ENCODE peak calls at places on chromosomes 12 and 14, in seven cellular contexts. One of them, this sample, is unnamed.

GRCh38 chr12:112305951-112306350 is 76.3 kb downstream of the HECTD4 start:
- DNase-seq in stomach: peak; percentile 70
- DNase-seq in A549: no peak
- DNase-seq in pancreas: no peak
- DNase-seq in transverse colon: no peak
- DNase-seq in psoas muscle: no peak
- DNase-seq in fibroblast of lung: no peak
- DNase-seq in this sample: no peak

GRCh38 chr14:59964251-59965007 is 44.5 kb downstream of the LRRC9 start:
- DNase-seq in A549: no peak
- DNase-seq in psoas muscle: no peak
- DNase-seq in stomach: no peak
- DNase-seq in fibroblast of lung: peak; percentile 30
- DNase-seq in pancreas: no peak
- DNase-seq in transverse colon: no peak
- DNase-seq in this sample: no peak

GRCh38 chr14:101873401-101873800 is 91.0 kb upstream of the DYNC1H1 start:
- DNase-seq in pancreas: no peak
- DNase-seq in fibroblast of lung: no peak
- DNase-seq in psoas muscle: no peak
- DNase-seq in stomach: no peak
- DNase-seq in transverse colon: no peak
- DNase-seq in A549: no peak
- DNase-seq in this sample: no peak

GRCh38 chr14:100294213-100294962 is 11.9 kb downstream of the SLC25A29 start:
- DNase-seq in psoas muscle: peak; percentile 73
- DNase-seq in A549: no peak
- DNase-seq in pancreas: peak; percentile 25
- DNase-seq in fibroblast of lung: no peak
- DNase-seq in transverse colon: peak; percentile 6
- DNase-seq in stomach: no peak
- DNase-seq in this sample: peak; percentile 60

GRCh38 chr12:55719371-55719770 is 822 bp upstream of the RDH5 start:
- DNase-seq in A549: no peak
- DNase-seq in psoas muscle: peak; percentile 44
- DNase-seq in pancreas: no peak
- DNase-seq in stomach: no peak
- DNase-seq in transverse colon: no peak
- DNase-seq in fibroblast of lung: no peak
- DNase-seq in this sample: no peak

GRCh38 chr12:21541773-21542172 is 15.7 kb downstream of the SPX start:
- DNase-seq in fibroblast of lung: no peak
- DNase-seq in pancreas: no peak
- DNase-seq in psoas muscle: no peak
- DNase-seq in A549: no peak
- DNase-seq in stomach: no peak
- DNase-seq in transverse colon: no peak
- DNase-seq in this sample: no peak

GRCh38 chr12:121637231-121637914 is 11.0 kb downstream of the ORAI1 start:
- DNase-seq in transverse colon: peak; percentile 50
- DNase-seq in fibroblast of lung: no peak
- DNase-seq in psoas muscle: peak; percentile 66
- DNase-seq in pancreas: no peak
- DNase-seq in stomach: peak; percentile 40
- DNase-seq in A549: no peak
- DNase-seq in this sample: peak; percentile 27

GRCh38 chr12:115398311-115398781 is 714.4 kb upstream of the TBX3 start:
- DNase-seq in transverse colon: peak; percentile 10
- DNase-seq in psoas muscle: no peak
- DNase-seq in A549: peak; percentile 49
- DNase-seq in stomach: no peak
- DNase-seq in fibroblast of lung: no peak
- DNase-seq in pancreas: no peak
- DNase-seq in this sample: no peak

GRCh38 chr14:92421756-92422155 is 91.8 kb upstream of the RIN3 start:
- DNase-seq in A549: no peak
- DNase-seq in psoas muscle: no peak
- DNase-seq in stomach: no peak
- DNase-seq in pancreas: no peak
- DNase-seq in transverse colon: no peak
- DNase-seq in fibroblast of lung: peak; percentile 77
- DNase-seq in this sample: no peak

GRCh38 chr12:51413791-51414190 is 10.8 kb upstream of the SLC4A8 start:
- DNase-seq in stomach: no peak
- DNase-seq in fibroblast of lung: no peak
- DNase-seq in psoas muscle: no peak
- DNase-seq in pancreas: no peak
- DNase-seq in A549: no peak
- DNase-seq in transverse colon: no peak
- DNase-seq in this sample: no peak

GRCh38 chr12:79934309-79935020 is 432 bp downstream of the PPP1R12A start:
- DNase-seq in fibroblast of lung: peak; percentile 56
- DNase-seq in pancreas: peak; percentile 75
- DNase-seq in A549: peak; percentile 19
- DNase-seq in stomach: peak; percentile 39
- DNase-seq in transverse colon: no peak
- DNase-seq in psoas muscle: no peak
- DNase-seq in this sample: no peak

GRCh38 chr14:63492391-63492790 is 50.8 kb downstream of the PPP2R5E start:
- DNase-seq in A549: no peak
- DNase-seq in transverse colon: no peak
- DNase-seq in psoas muscle: no peak
- DNase-seq in pancreas: no peak
- DNase-seq in fibroblast of lung: peak; percentile 88
- DNase-seq in stomach: no peak
- DNase-seq in this sample: no peak

GRCh38 chr12:77120156-77120555 is 54.8 kb upstream of the E2F7 start:
- DNase-seq in pancreas: no peak
- DNase-seq in stomach: no peak
- DNase-seq in A549: no peak
- DNase-seq in fibroblast of lung: peak; percentile 66
- DNase-seq in transverse colon: no peak
- DNase-seq in psoas muscle: no peak
- DNase-seq in this sample: no peak

GRCh38 chr12:12474931-12475485 is 87.7 kb downstream of the DUSP16 start:
- DNase-seq in psoas muscle: no peak
- DNase-seq in transverse colon: no peak
- DNase-seq in A549: no peak
- DNase-seq in pancreas: no peak
- DNase-seq in fibroblast of lung: peak; percentile 32
- DNase-seq in stomach: no peak
- DNase-seq in this sample: no peak

GRCh38 chr14:49881296-49882006 is 11.4 kb upstream of the ARF6 start:
- DNase-seq in transverse colon: no peak
- DNase-seq in A549: no peak
- DNase-seq in stomach: no peak
- DNase-seq in fibroblast of lung: no peak
- DNase-seq in psoas muscle: no peak
- DNase-seq in pancreas: no peak
- DNase-seq in this sample: no peak

GRCh38 chr14:102527255-102528232 is 18.0 kb upstream of the ANKRD9 start:
- DNase-seq in stomach: peak; percentile 52
- DNase-seq in transverse colon: peak; percentile 84
- DNase-seq in A549: peak; percentile 62
- DNase-seq in psoas muscle: no peak
- DNase-seq in pancreas: no peak
- DNase-seq in fibroblast of lung: peak; percentile 31
- DNase-seq in this sample: no peak

GRCh38 chr12:89636054-89636775 is 72.4 kb downstream of the ATP2B1 start:
- DNase-seq in psoas muscle: no peak
- DNase-seq in fibroblast of lung: peak; percentile 68
- DNase-seq in stomach: no peak
- DNase-seq in transverse colon: no peak
- DNase-seq in A549: peak; percentile 18
- DNase-seq in pancreas: no peak
- DNase-seq in this sample: no peak

GRCh38 chr12:80763874-80764273 is 47.2 kb downstream of the MYF5 start:
- DNase-seq in stomach: no peak
- DNase-seq in A549: no peak
- DNase-seq in transverse colon: no peak
- DNase-seq in fibroblast of lung: peak; percentile 50
- DNase-seq in psoas muscle: no peak
- DNase-seq in pancreas: no peak
- DNase-seq in this sample: no peak

GRCh38 chr14:89013098-89013504 is 188.7 kb downstream of the TTC8 start:
- DNase-seq in stomach: peak; percentile 44
- DNase-seq in psoas muscle: no peak
- DNase-seq in A549: peak; percentile 60
- DNase-seq in transverse colon: peak; percentile 79
- DNase-seq in fibroblast of lung: no peak
- DNase-seq in pancreas: peak; percentile 67
- DNase-seq in this sample: no peak

GRCh38 chr14:104371917-104372316 is 207.6 kb upstream of the C14orf180 start:
- DNase-seq in transverse colon: no peak
- DNase-seq in pancreas: no peak
- DNase-seq in A549: no peak
- DNase-seq in fibroblast of lung: no peak
- DNase-seq in psoas muscle: peak; percentile 23
- DNase-seq in stomach: no peak
- DNase-seq in this sample: no peak

GRCh38 chr14:104371031-104371430 is 208.5 kb upstream of the C14orf180 start:
- DNase-seq in stomach: no peak
- DNase-seq in fibroblast of lung: no peak
- DNase-seq in psoas muscle: no peak
- DNase-seq in A549: no peak
- DNase-seq in pancreas: no peak
- DNase-seq in transverse colon: no peak
- DNase-seq in this sample: no peak

GRCh38 chr14:104368751-104369100 is 210.8 kb upstream of the C14orf180 start:
- DNase-seq in stomach: no peak
- DNase-seq in fibroblast of lung: no peak
- DNase-seq in A549: no peak
- DNase-seq in psoas muscle: no peak
- DNase-seq in transverse colon: no peak
- DNase-seq in pancreas: no peak
- DNase-seq in this sample: no peak

GRCh38 chr14:104369208-104369607 is 210.4 kb upstream of the C14orf180 start:
- DNase-seq in psoas muscle: no peak
- DNase-seq in pancreas: no peak
- DNase-seq in transverse colon: no peak
- DNase-seq in A549: no peak
- DNase-seq in stomach: no peak
- DNase-seq in fibroblast of lung: no peak
- DNase-seq in this sample: no peak

DNA sequence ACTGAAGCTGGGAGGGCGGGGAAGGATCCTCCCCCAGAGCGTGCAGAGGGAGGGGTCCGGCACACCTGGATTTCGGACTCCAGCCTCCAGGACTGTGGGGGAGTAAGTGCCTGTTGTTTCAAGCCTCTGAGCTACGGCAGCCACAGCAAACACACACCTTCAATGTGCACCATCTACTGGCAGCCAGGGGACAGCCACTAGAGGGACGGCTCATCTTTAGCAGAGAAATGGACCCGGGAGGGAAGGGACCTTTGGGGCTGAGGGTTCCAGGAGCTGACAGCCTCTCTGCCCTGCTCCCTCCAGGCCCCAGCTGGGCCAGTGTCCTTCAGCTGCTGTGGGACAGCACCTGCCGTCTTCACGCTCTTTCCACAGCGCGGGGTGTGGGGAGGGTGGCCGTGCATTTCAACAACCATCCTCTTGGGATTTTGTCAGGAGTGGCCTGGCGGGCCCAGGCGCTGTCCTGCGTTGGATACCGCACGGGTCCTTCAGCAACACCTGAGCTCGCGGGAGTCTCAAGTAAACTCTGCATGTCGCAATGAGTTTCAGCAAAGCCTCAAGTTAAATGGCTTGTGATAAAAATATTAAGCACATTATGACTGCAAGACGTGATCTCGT is 209.2 kb upstream of the C14orf180 start:
- DNase-seq in fibroblast of lung: no peak
- DNase-seq in A549: peak; percentile 46
- DNase-seq in pancreas: no peak
- DNase-seq in stomach: peak; percentile 39
- DNase-seq in psoas muscle: peak; percentile 37
- DNase-seq in transverse colon: no peak
- DNase-seq in this sample: peak; percentile 27
- H3K9me3 ChIP-seq in fibroblast of lung: no peaks in the 10 kb centered on the region
- H3K9me3 ChIP-seq in A549: no peaks in the 10 kb centered on the region
- H3K9me3 ChIP-seq in pancreas: no peaks in the 10 kb centered on the region
- H3K9me3 ChIP-seq in stomach: no peaks in the 10 kb centered on the region
- H3K9me3 ChIP-seq in psoas muscle: no peaks in the 10 kb centered on the region
- H3K9me3 ChIP-seq in transverse colon: no peaks in the 10 kb centered on the region
- H3K9me3 ChIP-seq in this sample: no peaks in the 10 kb centered on the region

DNA sequence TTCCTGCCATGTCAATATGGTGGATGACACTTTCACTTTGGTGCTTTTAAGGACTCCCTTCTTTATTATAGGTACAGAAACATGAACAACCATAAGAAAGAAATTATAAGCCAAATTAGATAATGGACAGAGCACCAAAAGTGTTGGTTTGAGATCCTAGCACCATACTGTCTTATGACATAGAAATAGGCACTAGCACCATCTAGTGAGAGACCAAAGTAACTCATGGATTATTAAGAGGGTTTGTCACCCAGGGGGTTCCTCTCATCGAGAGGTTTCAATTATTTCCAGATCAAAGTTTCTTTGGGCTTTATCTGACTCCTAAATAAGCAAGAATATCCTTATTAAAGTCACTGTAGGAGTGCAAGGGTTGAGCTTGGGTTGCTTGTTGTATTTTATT is 153.0 kb upstream of the DIO2 start:
- DNase-seq in fibroblast of lung: peak; percentile 32
- DNase-seq in transverse colon: no peak
- DNase-seq in pancreas: no peak
- DNase-seq in A549: peak; percentile 14
- DNase-seq in psoas muscle: no peak
- DNase-seq in stomach: no peak
- DNase-seq in this sample: no peak
- TF ChIP-seq CTCF in fibroblast of lung: peak; percentile 41
- TF ChIP-seq CTCF in transverse colon: no peak
- TF ChIP-seq CTCF in pancreas: no peak
- TF ChIP-seq CTCF in A549: peak; percentile 31
- TF ChIP-seq CTCF in psoas muscle: no peak
- TF ChIP-seq CTCF in stomach: no peak
- TF ChIP-seq CTCF in this sample: no peak

DNA sequence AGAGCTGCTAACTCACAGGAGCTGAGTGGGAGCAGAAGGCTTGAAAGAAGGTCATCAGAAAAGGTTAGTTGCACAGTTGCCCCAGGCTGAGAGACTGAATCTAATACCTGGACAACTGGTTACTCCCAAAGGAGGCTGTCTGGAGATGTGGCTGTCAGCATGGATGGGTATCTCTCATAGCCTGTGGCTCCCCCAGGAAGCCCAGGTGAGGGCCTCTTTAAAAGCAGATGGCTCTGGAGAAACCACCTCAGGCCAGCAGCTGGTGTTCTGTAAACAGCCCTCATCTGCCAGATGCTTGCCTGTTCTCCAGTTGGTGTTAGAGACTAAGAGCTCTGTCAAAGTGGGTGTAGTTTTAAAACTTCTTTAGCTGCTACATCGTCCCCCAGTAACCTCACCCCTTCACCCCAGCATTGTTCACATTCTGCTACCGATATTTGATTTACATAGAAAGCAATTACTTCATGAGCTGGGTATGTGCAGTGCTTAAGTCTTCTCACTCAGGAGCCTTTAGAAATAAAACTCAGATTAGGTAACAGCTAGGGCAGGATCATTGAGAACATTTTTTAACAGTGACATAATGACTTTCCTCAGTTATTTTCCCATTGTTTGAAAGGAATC is 25.8 kb downstream of the DACT1 start:
- DNase-seq in stomach: no peak
- DNase-seq in psoas muscle: no peak
- DNase-seq in A549: no peak
- DNase-seq in transverse colon: peak; percentile 21
- DNase-seq in fibroblast of lung: peak; percentile 97
- DNase-seq in pancreas: no peak
- DNase-seq in this sample: no peak
- H3K9me3 ChIP-seq in stomach: no peaks in the 10 kb centered on the region
- H3K9me3 ChIP-seq in psoas muscle: no peaks in the 10 kb centered on the region
- H3K9me3 ChIP-seq in A549: no peaks in the 10 kb centered on the region
- H3K9me3 ChIP-seq in transverse colon: no peaks in the 10 kb centered on the region
- H3K9me3 ChIP-seq in fibroblast of lung: no peaks in the 10 kb centered on the region
- H3K9me3 ChIP-seq in pancreas: no peaks in the 10 kb centered on the region
- H3K9me3 ChIP-seq in this sample: no peaks in the 10 kb centered on the region

GRCh38 chr12:132622437-132623071 is 4.0 kb downstream of the P2RX2 start:
- DNase-seq in stomach: no peak
- DNase-seq in A549: no peak
- DNase-seq in fibroblast of lung: peak; percentile 86
- DNase-seq in psoas muscle: peak; percentile 47
- DNase-seq in pancreas: no peak
- DNase-seq in transverse colon: no peak
- DNase-seq in this sample: peak; percentile 53
- TF ChIP-seq CTCF in stomach: no peak
- TF ChIP-seq CTCF in A549: no peak
- TF ChIP-seq CTCF in fibroblast of lung: no peak
- TF ChIP-seq CTCF in psoas muscle: no peak
- TF ChIP-seq CTCF in pancreas: no peak
- TF ChIP-seq CTCF in transverse colon: no peak
- TF ChIP-seq CTCF in this sample: no peak

This sample was measured in heart right ventricle.